ENCODE peak calls at places on chromosomes 12 and 14, in seven cellular contexts. One of them, this sample, is unnamed.

GRCh38 chr12:129772463-129773169 is 131.2 kb downstream of the TMEM132D start:
- DNase-seq in activated T-cell treated with anti-CD3 and anti-CD28 coated beads, Interleukin-2, amount 50 U/mL, for 4 hours: no peak
- DNase-seq in Ammon's horn: no peak
- DNase-seq in NCI-H146: no peak
- DNase-seq in NCI-H774: no peak
- DNase-seq in pancreas: no peak
- DNase-seq in mesothelial cell of epicardium: no peak
- DNase-seq in this sample: no peak

GRCh38 chr14:101449114-101449513 is 112.2 kb upstream of the DIO3 start:
- DNase-seq in activated T-cell treated with anti-CD3 and anti-CD28 coated beads, Interleukin-2, amount 50 U/mL, for 4 hours: no peak
- DNase-seq in Ammon's horn: no peak
- DNase-seq in NCI-H146: no peak
- DNase-seq in NCI-H774: no peak
- DNase-seq in pancreas: no peak
- DNase-seq in mesothelial cell of epicardium: no peak
- DNase-seq in this sample: no peak

GRCh38 chr12:93622485-93622884 is 50.0 kb downstream of the SOCS2 start:
- DNase-seq in activated T-cell treated with anti-CD3 and anti-CD28 coated beads, Interleukin-2, amount 50 U/mL, for 4 hours: no peak
- DNase-seq in Ammon's horn: no peak
- DNase-seq in NCI-H146: no peak
- DNase-seq in NCI-H774: no peak
- DNase-seq in pancreas: no peak
- DNase-seq in mesothelial cell of epicardium: no peak
- DNase-seq in this sample: no peak

GRCh38 chr12:110917961-110918360 is 2.4 kb downstream of the MYL2 start:
- DNase-seq in activated T-cell treated with anti-CD3 and anti-CD28 coated beads, Interleukin-2, amount 50 U/mL, for 4 hours: no peak
- DNase-seq in Ammon's horn: no peak
- DNase-seq in NCI-H146: no peak
- DNase-seq in NCI-H774: no peak
- DNase-seq in pancreas: no peak
- DNase-seq in mesothelial cell of epicardium: no peak
- DNase-seq in this sample: no peak

GRCh38 chr12:86154620-86155019 is 101.6 kb downstream of the MGAT4C start:
- DNase-seq in activated T-cell treated with anti-CD3 and anti-CD28 coated beads, Interleukin-2, amount 50 U/mL, for 4 hours: no peak
- DNase-seq in Ammon's horn: no peak
- DNase-seq in NCI-H146: no peak
- DNase-seq in NCI-H774: no peak
- DNase-seq in pancreas: no peak
- DNase-seq in mesothelial cell of epicardium: no peak
- DNase-seq in this sample: no peak

GRCh38 chr12:6942331-6942665 is 1.3 kb upstream of the RNU7-1 start:
- DNase-seq in activated T-cell treated with anti-CD3 and anti-CD28 coated beads, Interleukin-2, amount 50 U/mL, for 4 hours: no peak
- DNase-seq in Ammon's horn: no peak
- DNase-seq in NCI-H146: no peak
- DNase-seq in NCI-H774: no peak
- DNase-seq in pancreas: peak
- DNase-seq in mesothelial cell of epicardium: no peak
- DNase-seq in this sample: no peak

GRCh38 chr14:25231006-25231405 is 181.1 kb upstream of the STXBP6 start:
- DNase-seq in activated T-cell treated with anti-CD3 and anti-CD28 coated beads, Interleukin-2, amount 50 U/mL, for 4 hours: no peak
- DNase-seq in Ammon's horn: peak
- DNase-seq in NCI-H146: no peak
- DNase-seq in NCI-H774: peak
- DNase-seq in pancreas: no peak
- DNase-seq in mesothelial cell of epicardium: no peak
- DNase-seq in this sample: no peak

GRCh38 chr12:122471324-122472226 is 29.2 kb downstream of the ZCCHC8 start:
- DNase-seq in activated T-cell treated with anti-CD3 and anti-CD28 coated beads, Interleukin-2, amount 50 U/mL, for 4 hours: no peak
- DNase-seq in Ammon's horn: peak
- DNase-seq in NCI-H146: peak
- DNase-seq in NCI-H774: peak
- DNase-seq in pancreas: no peak
- DNase-seq in mesothelial cell of epicardium: no peak
- DNase-seq in this sample: no peak

GRCh38 chr12:1842183-1842904 is 22.0 kb downstream of the LRTM2 start:
- DNase-seq in activated T-cell treated with anti-CD3 and anti-CD28 coated beads, Interleukin-2, amount 50 U/mL, for 4 hours: peak
- DNase-seq in Ammon's horn: no peak
- DNase-seq in NCI-H146: no peak
- DNase-seq in NCI-H774: no peak
- DNase-seq in pancreas: no peak
- DNase-seq in mesothelial cell of epicardium: no peak
- DNase-seq in this sample: no peak

GRCh38 chr14:20607617-20608016 is 16.4 kb upstream of the RNASE12 start:
- DNase-seq in activated T-cell treated with anti-CD3 and anti-CD28 coated beads, Interleukin-2, amount 50 U/mL, for 4 hours: no peak
- DNase-seq in Ammon's horn: no peak
- DNase-seq in NCI-H146: no peak
- DNase-seq in NCI-H774: no peak
- DNase-seq in pancreas: no peak
- DNase-seq in mesothelial cell of epicardium: no peak
- DNase-seq in this sample: no peak

GRCh38 chr12:15044461-15044860 is 71.6 kb downstream of the PDE6H start:
- DNase-seq in activated T-cell treated with anti-CD3 and anti-CD28 coated beads, Interleukin-2, amount 50 U/mL, for 4 hours: no peak
- DNase-seq in Ammon's horn: no peak
- DNase-seq in NCI-H146: no peak
- DNase-seq in NCI-H774: no peak
- DNase-seq in pancreas: no peak
- DNase-seq in mesothelial cell of epicardium: no peak
- DNase-seq in this sample: peak

GRCh38 chr14:92517761-92518160 is 4.2 kb downstream of the RIN3 start:
- DNase-seq in activated T-cell treated with anti-CD3 and anti-CD28 coated beads, Interleukin-2, amount 50 U/mL, for 4 hours: no peak
- DNase-seq in Ammon's horn: no peak
- DNase-seq in NCI-H146: no peak
- DNase-seq in NCI-H774: no peak
- DNase-seq in pancreas: no peak
- DNase-seq in mesothelial cell of epicardium: no peak
- DNase-seq in this sample: no peak

GRCh38 chr14:77653473-77653872 is 37.0 kb upstream of the SPTLC2 start:
- DNase-seq in activated T-cell treated with anti-CD3 and anti-CD28 coated beads, Interleukin-2, amount 50 U/mL, for 4 hours: no peak
- DNase-seq in Ammon's horn: no peak
- DNase-seq in NCI-H146: no peak
- DNase-seq in NCI-H774: no peak
- DNase-seq in pancreas: no peak
- DNase-seq in mesothelial cell of epicardium: no peak
- DNase-seq in this sample: no peak

GRCh38 chr12:56080556-56081138 is 682 bp downstream of the ERBB3 start:
- DNase-seq in activated T-cell treated with anti-CD3 and anti-CD28 coated beads, Interleukin-2, amount 50 U/mL, for 4 hours: no peak
- DNase-seq in Ammon's horn: no peak
- DNase-seq in NCI-H146: no peak
- DNase-seq in NCI-H774: no peak
- DNase-seq in pancreas: peak
- DNase-seq in mesothelial cell of epicardium: peak
- DNase-seq in this sample: no peak

GRCh38 chr14:104827173-104828055 is 26.5 kb downstream of the ZBTB42 start:
- DNase-seq in activated T-cell treated with anti-CD3 and anti-CD28 coated beads, Interleukin-2, amount 50 U/mL, for 4 hours: peak
- DNase-seq in Ammon's horn: no peak
- DNase-seq in NCI-H146: peak
- DNase-seq in NCI-H774: peak
- DNase-seq in pancreas: peak
- DNase-seq in mesothelial cell of epicardium: peak
- DNase-seq in this sample: no peak

GRCh38 chr14:30621354-30621953 is 665 bp upstream of the SCFD1 start:
- DNase-seq in activated T-cell treated with anti-CD3 and anti-CD28 coated beads, Interleukin-2, amount 50 U/mL, for 4 hours: no peak
- DNase-seq in Ammon's horn: peak
- DNase-seq in NCI-H146: no peak
- DNase-seq in NCI-H774: no peak
- DNase-seq in pancreas: no peak
- DNase-seq in mesothelial cell of epicardium: no peak
- DNase-seq in this sample: no peak

GRCh38 chr14:94769413-94770250 is at the start of gene GSC:
- DNase-seq in activated T-cell treated with anti-CD3 and anti-CD28 coated beads, Interleukin-2, amount 50 U/mL, for 4 hours: no peak
- DNase-seq in Ammon's horn: no peak
- DNase-seq in NCI-H146: no peak
- DNase-seq in NCI-H774: peak
- DNase-seq in pancreas: peak
- DNase-seq in mesothelial cell of epicardium: peak
- DNase-seq in this sample: no peak

GRCh38 chr12:25764892-25765291 is 193.6 kb upstream of the RASSF8 start:
- DNase-seq in activated T-cell treated with anti-CD3 and anti-CD28 coated beads, Interleukin-2, amount 50 U/mL, for 4 hours: no peak
- DNase-seq in Ammon's horn: no peak
- DNase-seq in NCI-H146: no peak
- DNase-seq in NCI-H774: no peak
- DNase-seq in pancreas: no peak
- DNase-seq in mesothelial cell of epicardium: no peak
- DNase-seq in this sample: peak

GRCh38 chr12:76201758-76202157 is 117.3 kb upstream of the NAP1L1 start:
- DNase-seq in activated T-cell treated with anti-CD3 and anti-CD28 coated beads, Interleukin-2, amount 50 U/mL, for 4 hours: no peak
- DNase-seq in Ammon's horn: no peak
- DNase-seq in NCI-H146: no peak
- DNase-seq in NCI-H774: no peak
- DNase-seq in pancreas: no peak
- DNase-seq in mesothelial cell of epicardium: no peak
- DNase-seq in this sample: no peak

GRCh38 chr14:71169028-71169427 is 261.8 kb downstream of the PCNX1 start:
- DNase-seq in activated T-cell treated with anti-CD3 and anti-CD28 coated beads, Interleukin-2, amount 50 U/mL, for 4 hours: no peak
- DNase-seq in Ammon's horn: no peak
- DNase-seq in NCI-H146: peak
- DNase-seq in NCI-H774: no peak
- DNase-seq in pancreas: no peak
- DNase-seq in mesothelial cell of epicardium: no peak
- DNase-seq in this sample: no peak

GRCh38 chr14:92565040-92565717 is 51.6 kb downstream of the RIN3 start:
- DNase-seq in activated T-cell treated with anti-CD3 and anti-CD28 coated beads, Interleukin-2, amount 50 U/mL, for 4 hours: no peak
- DNase-seq in Ammon's horn: no peak
- DNase-seq in NCI-H146: no peak
- DNase-seq in NCI-H774: no peak
- DNase-seq in pancreas: no peak
- DNase-seq in mesothelial cell of epicardium: no peak
- DNase-seq in this sample: no peak

GRCh38 chr14:54366726-54367707 is 29.8 kb upstream of the CDKN3 start:
- DNase-seq in activated T-cell treated with anti-CD3 and anti-CD28 coated beads, Interleukin-2, amount 50 U/mL, for 4 hours: peak
- DNase-seq in Ammon's horn: peak
- DNase-seq in NCI-H146: peak
- DNase-seq in NCI-H774: no peak
- DNase-seq in pancreas: no peak
- DNase-seq in mesothelial cell of epicardium: no peak
- DNase-seq in this sample: no peak

GRCh38 chr14:87286826-87287225 is 706.2 kb downstream of the GALC start:
- DNase-seq in activated T-cell treated with anti-CD3 and anti-CD28 coated beads, Interleukin-2, amount 50 U/mL, for 4 hours: no peak
- DNase-seq in Ammon's horn: no peak
- DNase-seq in NCI-H146: no peak
- DNase-seq in NCI-H774: no peak
- DNase-seq in pancreas: no peak
- DNase-seq in mesothelial cell of epicardium: no peak
- DNase-seq in this sample: no peak

GRCh38 chr12:103530352-103530751 is 34.6 kb upstream of the C12orf42 start:
- DNase-seq in activated T-cell treated with anti-CD3 and anti-CD28 coated beads, Interleukin-2, amount 50 U/mL, for 4 hours: no peak
- DNase-seq in Ammon's horn: no peak
- DNase-seq in NCI-H146: peak
- DNase-seq in NCI-H774: no peak
- DNase-seq in pancreas: no peak
- DNase-seq in mesothelial cell of epicardium: no peak
- DNase-seq in this sample: no peak

GRCh38 chr14:104887623-104888488 is 22.8 kb downstream of the CEP170B start:
- DNase-seq in activated T-cell treated with anti-CD3 and anti-CD28 coated beads, Interleukin-2, amount 50 U/mL, for 4 hours: no peak
- DNase-seq in Ammon's horn: no peak
- DNase-seq in NCI-H146: no peak
- DNase-seq in NCI-H774: no peak
- DNase-seq in pancreas: peak
- DNase-seq in mesothelial cell of epicardium: no peak
- DNase-seq in this sample: peak

GRCh38 chr12:102454808-102455760 is 25.3 kb downstream of the IGF1 start:
- DNase-seq in activated T-cell treated with anti-CD3 and anti-CD28 coated beads, Interleukin-2, amount 50 U/mL, for 4 hours: no peak
- DNase-seq in Ammon's horn: no peak
- DNase-seq in NCI-H146: no peak
- DNase-seq in NCI-H774: no peak
- DNase-seq in pancreas: no peak
- DNase-seq in mesothelial cell of epicardium: no peak
- DNase-seq in this sample: no peak

GRCh38 chr12:101995684-101996083 is 66.1 kb downstream of the WASHC3 start:
- DNase-seq in activated T-cell treated with anti-CD3 and anti-CD28 coated beads, Interleukin-2, amount 50 U/mL, for 4 hours: no peak
- DNase-seq in Ammon's horn: no peak
- DNase-seq in NCI-H146: no peak
- DNase-seq in NCI-H774: peak
- DNase-seq in pancreas: no peak
- DNase-seq in mesothelial cell of epicardium: no peak
- DNase-seq in this sample: no peak

GRCh38 chr12:109588461-109589239 is 15.1 kb downstream of the MVK start:
- DNase-seq in activated T-cell treated with anti-CD3 and anti-CD28 coated beads, Interleukin-2, amount 50 U/mL, for 4 hours: no peak
- DNase-seq in Ammon's horn: no peak
- DNase-seq in NCI-H146: no peak
- DNase-seq in NCI-H774: no peak
- DNase-seq in pancreas: no peak
- DNase-seq in mesothelial cell of epicardium: no peak
- DNase-seq in this sample: no peak

GRCh38 chr12:122403115-122403770 is 19.2 kb downstream of the CLIP1 start:
- DNase-seq in activated T-cell treated with anti-CD3 and anti-CD28 coated beads, Interleukin-2, amount 50 U/mL, for 4 hours: no peak
- DNase-seq in Ammon's horn: no peak
- DNase-seq in NCI-H146: no peak
- DNase-seq in NCI-H774: no peak
- DNase-seq in pancreas: no peak
- DNase-seq in mesothelial cell of epicardium: no peak
- DNase-seq in this sample: no peak

This sample was measured in tibial nerve.